ENCODE peak calls at places on chromosomes 5 and 9, in six cellular contexts. A is B cell; G is stimulated activated CD4-positive, alpha-beta T cell treated with anti-CD3 and anti-CD28 coated beads, Interleukin-12 subunit alpha, Interleukin-12 subunit beta, amount 100 ng/mL, for 4 hours; P is activated CD4-positive, alpha-beta T cell treated with anti-CD3 and anti-CD28 coated beads for 4 hours; Z is GM13977; B is skeletal muscle cell. Q is an unnamed sample.

GRCh38 chr9:135791431-135792267 is 89.7 kb downstream of the KCNT1 start:
- DNase-seq in Z (no peak), A (no peak), P (no peak), B (no peak), G (no peak), Q (no peak)

GRCh38 chr5:160793500-160793899 is 58.5 kb downstream of the ATP10B start:
- DNase-seq in G (no peak), P (no peak), B (no peak), Z (no peak), A (no peak), Q (no peak)

GRCh38 chr5:159883522-159883950 is 32.7 kb upstream of the ADRA1B start:
- DNase-seq in G (no peak), B (peak; percentile 86), A (no peak), Z (no peak), P (no peak), Q (no peak)

GRCh38 chr9:121125590-121125989 is 50.8 kb downstream of the CNTRL start:
- DNase-seq in A (no peak), P (no peak), G (no peak), Z (no peak), B (no peak), Q (no peak)

GRCh38 chr5:65823174-65823573 is 101.2 kb downstream of the NLN start:
- DNase-seq in Z (no peak), G (no peak), A (no peak), P (no peak), B (no peak), Q (no peak)

GRCh38 chr9:26216702-26217101 is 538.5 kb upstream of the TUSC1 start:
- DNase-seq in B (no peak), A (no peak), G (no peak), P (no peak), Z (no peak), Q (no peak)

GRCh38 chr5:136225796-136226195 is 32.8 kb upstream of the SMIM32 start:
- DNase-seq in P (no peak), Z (no peak), A (no peak), B (no peak), G (no peak), Q (no peak)

GRCh38 chr9:68507098-68507795 is 33.4 kb downstream of the TMEM252 start:
- DNase-seq in Z (peak; percentile 31), G (no peak), B (no peak), P (no peak), A (peak; percentile 14), Q (peak; percentile 15)

GRCh38 chr5:135030691-135031145 is 3.3 kb downstream of the PITX1 start:
- DNase-seq in A (peak; percentile 54), Z (no peak), G (no peak), P (no peak), B (no peak), Q (no peak)

GRCh38 chr5:118366429-118366828 is 621.9 kb downstream of the DTWD2 start:
- DNase-seq in P (no peak), Z (no peak), B (no peak), G (no peak), A (no peak), Q (no peak)

GRCh38 chr5:86757824-86758223 is 140.1 kb downstream of the COX7C start:
- DNase-seq in G (no peak), B (no peak), Z (no peak), A (no peak), P (no peak), Q (no peak)

GRCh38 chr5:113807384-113808053 is 294.0 kb downstream of the YTHDC2 start:
- DNase-seq in G (no peak), B (no peak), A (no peak), P (no peak), Z (no peak), Q (no peak)

GRCh38 chr9:134283111-134283515 is 43.1 kb upstream of the RXRA start:
- DNase-seq in Z (no peak), P (no peak), B (peak; percentile 16), G (no peak), A (no peak), Q (no peak)